ENCODE peak calls at places on chromosomes 7 and 10, in eight cellular contexts. M is EH, Y is T-cell, K is GM23248, D is astrocyte of the hippocampus, N is NCI-H1105 treated with DMSO at 0.1 percent for 48 hours, F is ascending aorta, L is nephron progenitor cell. G is an unnamed sample.

GRCh38 chr7:3949226-3949625 is 648.2 kb downstream of the SDK1 start:
- DNase-seq in M (no peak), Y (no peak), K (no peak), D (no peak), N (no peak), F (peak), L (no peak), G (no peak)

GRCh38 chr10:33334170-33334838 is at the start of gene NRP1:
- DNase-seq in M (peak), Y (no peak), K (peak), D (peak), N (peak), F (no peak), L (peak), G (peak)

GRCh38 chr7:15555385-15555859 is 6.4 kb downstream of the AGMO start:
- DNase-seq in M (peak), Y (no peak), K (peak), D (no peak), N (peak), F (no peak), L (no peak), G (no peak)

GRCh38 chr10:26222563-26222962 is 6.0 kb downstream of the GAD2 start:
- DNase-seq in M (no peak), Y (no peak), K (no peak), D (no peak), N (no peak), F (no peak), L (no peak), G (no peak)

GRCh38 chr7:84027678-84028077 is 166.9 kb downstream of the SEMA3A start:
- DNase-seq in M (no peak), Y (no peak), K (no peak), D (no peak), N (no peak), F (no peak), L (no peak), G (no peak)

GRCh38 chr10:127429601-127430312 is 119.4 kb upstream of the NPS start:
- DNase-seq in M (no peak), Y (no peak), K (no peak), D (no peak), N (no peak), F (no peak), L (no peak), G (no peak)

GRCh38 chr10:113475381-113475807 is 77.5 kb upstream of the HABP2 start:
- DNase-seq in M (peak), Y (no peak), K (peak), D (peak), N (no peak), F (peak), L (no peak), G (no peak)

GRCh38 chr10:126500866-126501265 is 112.6 kb upstream of the ADAM12 start:
- DNase-seq in M (peak), Y (no peak), K (peak), D (peak), N (no peak), F (no peak), L (no peak), G (no peak)

GRCh38 chr7:100120518-100121085 is 1.2 kb downstream of the CNPY4 start:
- DNase-seq in M (no peak), Y (no peak), K (no peak), D (no peak), N (no peak), F (no peak), L (no peak), G (no peak)

GRCh38 chr7:18317956-18318355 is 177.6 kb upstream of the HDAC9 start:
- DNase-seq in M (no peak), Y (no peak), K (peak), D (no peak), N (no peak), F (no peak), L (no peak), G (no peak)

GRCh38 chr10:95906675-95907453 is 911 bp upstream of the CC2D2B start:
- DNase-seq in M (peak), Y (peak), K (peak), D (peak), N (peak), F (peak), L (peak), G (peak)

GRCh38 chr10:7458554-7458953 is 47.7 kb upstream of the SFMBT2 start:
- DNase-seq in M (no peak), Y (no peak), K (peak), D (peak), N (no peak), F (no peak), L (no peak), G (no peak)

GRCh38 chr7:158766570-158767281 is 62.1 kb upstream of the NCAPG2 start:
- DNase-seq in M (no peak), Y (no peak), K (no peak), D (no peak), N (no peak), F (no peak), L (no peak), G (no peak)

GRCh38 chr10:5385224-5385623 is 19.4 kb downstream of the TUBAL3 start:
- DNase-seq in M (no peak), Y (no peak), K (no peak), D (no peak), N (no peak), F (peak), L (no peak), G (no peak)

GRCh38 chr10:68880181-68880580 is 20.9 kb upstream of the DDX50 start:
- DNase-seq in M (no peak), Y (no peak), K (no peak), D (no peak), N (no peak), F (no peak), L (no peak), G (no peak)

GRCh38 chr7:2521952-2522591 is 2.5 kb downstream of the LFNG start:
- DNase-seq in M (peak), Y (peak), K (peak), D (peak), N (no peak), F (no peak), L (no peak), G (peak)

GRCh38 chr10:47449979-47450378 is 33.9 kb downstream of the ANXA8 start:
- DNase-seq in M (no peak), Y (no peak), K (no peak), D (no peak), N (no peak), F (no peak), L (no peak), G (no peak)

GRCh38 chr7:50957427-50957826 is 174.7 kb upstream of the GRB10 start:
- DNase-seq in M (no peak), Y (no peak), K (no peak), D (no peak), N (no peak), F (no peak), L (no peak), G (no peak)

GRCh38 chr10:24513155-24513554 is 210.5 kb downstream of the ARHGAP21 start:
- DNase-seq in M (peak), Y (no peak), K (peak), D (peak), N (no peak), F (no peak), L (no peak), G (no peak)

G was measured in HL-60.